ENCODE peak calls at places on chromosomes 3 and 15, in four cellular contexts. B, W, T and J are unnamed samples.

GRCh38 chr15:39574416-39574815 is 6.5 kb upstream of the THBS1 start:
- DNase-seq in T (no peak), W (no peak), B (no peak), J (no peak)

GRCh38 chr15:57500979-57501576 is 90.6 kb upstream of the MYZAP start:
- DNase-seq in B (no peak), T (no peak), W (no peak), J (no peak)

GRCh38 chr15:45499426-45499825 is 23.1 kb downstream of the SLC30A4 start:
- DNase-seq in B (no peak), W (no peak), T (no peak), J (no peak)

GRCh38 chr3:16478516-16478915 is 35.0 kb downstream of the RFTN1 start:
- DNase-seq in B (no peak), T (no peak), W (no peak), J (no peak)

GRCh38 chr15:41061667-41062066 is 54.4 kb downstream of the INO80 start:
- DNase-seq in B (no peak), W (no peak), T (no peak), J (no peak)

GRCh38 chr3:12155833-12156232 is 2.9 kb downstream of the TIMP4 start:
- DNase-seq in T (peak; percentile 25), W (no peak), B (peak; percentile 35), J (no peak)

GRCh38 chr3:43255675-43256074 is 30.7 kb upstream of the SNRK start:
- DNase-seq in W (no peak), T (no peak), B (no peak), J (no peak)

GRCh38 chr15:68360716-68361115 is 71.2 kb downstream of the ITGA11 start:
- DNase-seq in T (no peak), W (no peak), B (no peak), J (no peak)

GRCh38 chr15:96334017-96334704 is 3.7 kb downstream of the NR2F2 start:
- DNase-seq in B (no peak), W (no peak), T (no peak), J (no peak)

GRCh38 chr15:71455107-71455506 is 339.8 kb downstream of the THSD4 start:
- DNase-seq in B (no peak), T (no peak), W (no peak), J (no peak)

GRCh38 chr15:74725241-74725774 is at the start of gene CYP1A1:
- DNase-seq in W (no peak), B (no peak), T (no peak), J (peak; percentile 68)

GRCh38 chr3:193816656-193817311 is 223.8 kb downstream of the OPA1 start:
- DNase-seq in T (no peak), B (peak; percentile 75), W (no peak), J (peak; percentile 70)

GRCh38 chr15:48721061-48721810 is 75.7 kb upstream of the FBN1 start:
- DNase-seq in B (no peak), W (no peak), T (no peak), J (no peak)

GRCh38 chr15:52206446-52206845 is 15.3 kb upstream of the GNB5 start:
- DNase-seq in W (no peak), B (no peak), T (no peak), J (no peak)

GRCh38 chr15:61517776-61518175 is 288.7 kb upstream of the RORA start:
- DNase-seq in W (no peak), T (no peak), B (no peak), J (no peak)

GRCh38 chr3:195873281-195873887 is 35.0 kb downstream of the TNK2 start:
- DNase-seq in T (no peak), W (no peak), B (no peak), J (no peak)

GRCh38 chr3:159881828-159882309 is 106.8 kb upstream of the IL12A start:
- DNase-seq in B (no peak), T (no peak), W (no peak), J (no peak)

GRCh38 chr3:159881208-159881607 is 107.4 kb upstream of the IL12A start:
- DNase-seq in B (no peak), T (no peak), W (no peak), J (no peak)

GRCh38 chr3:159884661-159885402 is 103.8 kb upstream of the IL12A start:
- DNase-seq in B (peak; percentile 18), T (peak; percentile 9), W (no peak), J (no peak)

GRCh38 chr3:159882367-159882766 is 106.3 kb upstream of the IL12A start:
- DNase-seq in W (no peak), T (no peak), B (no peak), J (no peak)

GRCh38 chr3:159882784-159883779 is 105.6 kb upstream of the IL12A start:
- DNase-seq in W (no peak), B (no peak), T (no peak), J (no peak)
- TF ChIP-seq ATF3 in W (no peak), B (no peak), T (no peak), J (no peak)

GRCh38 chr3:119376758-119377157 is 82.6 kb downstream of the ARHGAP31 start:
- DNase-seq in B (no peak), W (no peak), T (no peak), J (no peak)

GRCh38 chr3:119375510-119375909 is 81.3 kb downstream of the ARHGAP31 start:
- DNase-seq in B (no peak), T (no peak), W (no peak), J (no peak)

GRCh38 chr3:119382134-119382533 is 81.3 kb downstream of the TMEM39A start:
- DNase-seq in B (no peak), T (no peak), W (no peak), J (no peak)

GRCh38 chr3:119378259-119378658 is 84.1 kb downstream of the ARHGAP31 start:
- DNase-seq in B (no peak), T (no peak), W (no peak), J (no peak)

DNA sequence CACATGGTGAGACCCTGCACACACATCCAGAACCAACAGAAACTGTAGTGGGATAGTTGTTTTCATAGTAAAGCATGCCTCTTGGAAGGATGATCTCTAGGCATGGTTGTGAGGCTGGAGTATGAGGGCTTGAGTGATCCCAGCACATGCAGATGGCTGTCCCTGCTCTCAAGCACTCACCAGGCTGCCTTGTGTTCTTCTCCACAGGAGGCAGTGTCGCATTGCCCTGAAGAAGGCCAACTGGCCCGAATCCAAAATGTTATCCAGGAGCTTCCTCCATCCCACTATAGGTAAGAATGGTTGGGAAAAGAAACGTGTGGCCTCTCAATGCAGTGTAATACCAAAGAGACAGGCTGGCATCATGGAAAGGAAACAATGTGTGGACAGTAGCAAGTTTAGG is 82.7 kb downstream of the TMEM39A start:
- DNase-seq in T (no peak), W (no peak), B (no peak), J (no peak)
- TF ChIP-seq GABPA in T (no peak), W (no peak), B (no peak), J (no peak)

GRCh38 chr15:63373866-63374548 is 7.6 kb downstream of the CA12 start:
- DNase-seq in T (no peak), B (no peak), W (no peak), J (no peak)

GRCh38 chr15:63373330-63373729 is 8.3 kb downstream of the CA12 start:
- DNase-seq in W (no peak), B (no peak), T (no peak), J (no peak)

GRCh38 chr15:63372018-63372705 is 9.5 kb downstream of the CA12 start:
- DNase-seq in W (no peak), B (peak; percentile 63), T (no peak), J (no peak)

GRCh38 chr15:63372753-63373152 is 8.9 kb downstream of the CA12 start:
- DNase-seq in W (no peak), B (no peak), T (no peak), J (no peak)

DNA sequence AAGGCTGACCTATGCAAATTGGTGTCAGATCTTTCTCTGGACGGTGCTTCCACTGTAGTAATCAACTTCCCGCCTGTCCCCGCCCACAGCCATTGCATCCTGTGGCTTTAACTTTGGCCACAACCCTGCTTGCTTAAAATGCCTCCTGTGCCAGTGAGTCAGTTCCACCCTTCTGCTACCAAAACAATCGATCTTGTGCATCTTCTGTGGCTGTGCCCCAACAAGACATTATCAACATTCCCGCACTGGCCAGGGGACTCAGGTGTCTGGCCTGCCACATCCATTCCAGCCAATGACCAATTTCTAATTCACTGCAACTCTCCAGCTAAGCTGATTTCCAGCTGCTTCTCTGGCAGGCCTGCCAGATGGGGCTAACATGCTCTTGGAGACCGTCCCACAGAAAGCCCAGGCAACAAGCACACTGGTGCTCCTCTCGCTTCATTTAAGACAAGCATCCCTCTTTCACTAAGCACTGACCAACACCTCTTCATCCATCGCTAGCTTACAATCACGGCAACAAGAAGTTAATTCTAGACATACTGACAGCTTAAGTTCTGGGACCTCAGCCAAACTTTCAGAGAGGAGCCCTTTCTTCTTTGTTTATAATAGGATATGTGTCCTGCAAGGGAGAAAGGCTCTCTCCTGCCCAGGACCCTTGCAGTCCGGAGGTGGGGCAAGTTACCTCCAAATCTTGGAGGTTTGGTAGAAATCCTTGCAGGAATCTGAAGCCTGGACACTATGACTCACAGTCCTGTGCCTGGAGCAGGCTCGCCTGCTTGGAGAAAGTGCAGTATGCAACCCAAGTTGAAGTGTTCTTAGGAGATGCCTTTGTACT is 6.7 kb downstream of the CA12 start:
- DNase-seq in B (no peak), W (no peak), T (no peak), J (no peak)
- TF ChIP-seq ATF3 in B (peak; percentile 11), W (no peak), T (no peak), J (no peak)

GRCh38 chr3:54541369-54541768 is 386.5 kb downstream of the LRTM1 start:
- DNase-seq in B (no peak), W (no peak), T (no peak), J (no peak)
- TF ChIP-seq GABPA in B (no peak), W (no peak), T (no peak), J (no peak)